ENCODE peak calls at places on chromosomes 4 and X, in five cellular contexts. M is left cardiac atrium; E is amniotic epithelial cell; F is stimulated activated CD4-positive, alpha-beta T cell treated with anti-CD3 and anti-CD28 coated beads, Interleukin-1b, Interleukin-23, amount 100 ng/mL, for 24 hours; Y is iPS-NIHi11. H is an unnamed sample.

GRCh38 chrX:140572724-140573123 is 67.9 kb upstream of the SOX3 start:
- DNase-seq in F (no peak), Y (peak; percentile 30), E (peak; percentile 0), M (peak; percentile 26), H (peak; percentile 69)

GRCh38 chr4:60463846-60464502 is 736.2 kb upstream of the ADGRL3 start:
- DNase-seq in E (peak; percentile 10), M (no peak), F (no peak), Y (peak; percentile 55), H (peak; percentile 42)

GRCh38 chr4:8768357-8768999 is 103.2 kb downstream of the HMX1 start:
- DNase-seq in F (no peak), M (peak; percentile 6), E (no peak), Y (no peak), H (no peak)

GRCh38 chr4:70402762-70403161 is 5.0 kb downstream of the OPRPN start:
- DNase-seq in Y (no peak), E (no peak), F (no peak), M (no peak), H (no peak)

GRCh38 chrX:150768580-150769190 is 75.5 kb downstream of the MTMR1 start:
- DNase-seq in E (no peak), F (no peak), Y (no peak), M (no peak), H (no peak)

GRCh38 chr4:91325495-91325894 is 978.3 kb upstream of the GRID2 start:
- DNase-seq in Y (no peak), E (peak; percentile 41), F (no peak), M (peak; percentile 18), H (no peak)

GRCh38 chr4:85557016-85557901 is 82.3 kb downstream of the ARHGAP24 start:
- DNase-seq in E (no peak), F (no peak), M (no peak), Y (no peak), H (no peak)

GRCh38 chr4:85520765-85521749 is 46.1 kb downstream of the ARHGAP24 start:
- DNase-seq in F (no peak), E (no peak), M (peak; percentile 70), Y (no peak), H (peak; percentile 74)

GRCh38 chr4:164648151-164648848 is 105.6 kb upstream of the SMIM31 start:
- DNase-seq in M (no peak), E (peak; percentile 97), F (no peak), Y (no peak), H (no peak)

GRCh38 chrX:40140706-40141499 is 43.1 kb upstream of the BCOR start:
- DNase-seq in F (no peak), E (peak; percentile 57), M (peak; percentile 44), Y (no peak), H (peak; percentile 42)

GRCh38 chr4:112704991-112705845 is 68.3 kb downstream of the LARP7 start:
- DNase-seq in F (no peak), E (peak; percentile 71), Y (peak; percentile 61), M (peak; percentile 67), H (peak; percentile 64)

GRCh38 chr4:6047130-6047673 is 29.0 kb upstream of the C4orf50 start:
- DNase-seq in E (no peak), M (no peak), F (no peak), Y (peak; percentile 53), H (peak; percentile 30)

GRCh38 chrX:8906299-8906698 is 105.1 kb upstream of the FAM9A start:
- DNase-seq in F (no peak), Y (no peak), M (no peak), E (no peak), H (no peak)